ENCODE peak calls at places on chromosomes 3 and 15, in ten cellular contexts. One of them, this sample, is unnamed.
A peak's percentile ranks its signal among the peaks of the same experiment; 100 is the strongest.

GRCh38 chr3:126056123-126056522 is 27.8 kb downstream of the SLC41A3 start:
- DNase-seq in natural killer cell: no peak
- DNase-seq in A549: no peak
- DNase-seq in AG04450: no peak
- DNase-seq in neural crest cell: no peak
- DNase-seq in glutamatergic neuron: no peak
- DNase-seq in HCT116: no peak
- DNase-seq in breast epithelium: no peak
- DNase-seq in transverse colon: no peak
- DNase-seq in AG09309: no peak
- DNase-seq in this sample: no peak

GRCh38 chr15:58182460-58183163 is 44.4 kb downstream of the AQP9 start:
- DNase-seq in natural killer cell: no peak
- DNase-seq in A549: peak; percentile 65
- DNase-seq in AG04450: peak; percentile 20
- DNase-seq in neural crest cell: peak; percentile 37
- DNase-seq in glutamatergic neuron: peak; percentile 68
- DNase-seq in HCT116: peak; percentile 48
- DNase-seq in breast epithelium: no peak
- DNase-seq in transverse colon: peak; percentile 14
- DNase-seq in AG09309: no peak
- DNase-seq in this sample: peak; percentile 71

GRCh38 chr15:100836501-100836900 is 43.1 kb upstream of the ALDH1A3 start:
- DNase-seq in natural killer cell: no peak
- DNase-seq in A549: no peak
- DNase-seq in AG04450: no peak
- DNase-seq in neural crest cell: no peak
- DNase-seq in glutamatergic neuron: no peak
- DNase-seq in HCT116: no peak
- DNase-seq in breast epithelium: no peak
- DNase-seq in transverse colon: no peak
- DNase-seq in AG09309: no peak
- DNase-seq in this sample: no peak

GRCh38 chr15:48800811-48801460 is 9.9 kb downstream of the CEP152 start:
- DNase-seq in natural killer cell: no peak
- DNase-seq in A549: peak; percentile 18
- DNase-seq in AG04450: no peak
- DNase-seq in neural crest cell: no peak
- DNase-seq in glutamatergic neuron: no peak
- DNase-seq in HCT116: no peak
- DNase-seq in breast epithelium: no peak
- DNase-seq in transverse colon: no peak
- DNase-seq in AG09309: no peak
- DNase-seq in this sample: no peak

GRCh38 chr15:97521894-97522293 is 438.6 kb upstream of the ARRDC4 start:
- DNase-seq in natural killer cell: no peak
- DNase-seq in A549: no peak
- DNase-seq in AG04450: no peak
- DNase-seq in neural crest cell: peak; percentile 6
- DNase-seq in glutamatergic neuron: peak; percentile 52
- DNase-seq in HCT116: no peak
- DNase-seq in breast epithelium: no peak
- DNase-seq in transverse colon: no peak
- DNase-seq in AG09309: no peak
- DNase-seq in this sample: no peak

GRCh38 chr3:144912968-144913367 is 941.3 kb downstream of the DIPK2A start:
- DNase-seq in natural killer cell: no peak
- DNase-seq in A549: no peak
- DNase-seq in AG04450: no peak
- DNase-seq in neural crest cell: no peak
- DNase-seq in glutamatergic neuron: no peak
- DNase-seq in HCT116: no peak
- DNase-seq in breast epithelium: no peak
- DNase-seq in transverse colon: no peak
- DNase-seq in AG09309: no peak
- DNase-seq in this sample: no peak

GRCh38 chr15:82933576-82933975 is 18.9 kb downstream of the HOMER2 start:
- DNase-seq in natural killer cell: no peak
- DNase-seq in A549: no peak
- DNase-seq in AG04450: no peak
- DNase-seq in neural crest cell: no peak
- DNase-seq in glutamatergic neuron: no peak
- DNase-seq in HCT116: no peak
- DNase-seq in breast epithelium: no peak
- DNase-seq in transverse colon: no peak
- DNase-seq in AG09309: no peak
- DNase-seq in this sample: no peak

GRCh38 chr3:78633626-78634025 is 1134.2 kb downstream of the ROBO1 start:
- DNase-seq in natural killer cell: no peak
- DNase-seq in A549: no peak
- DNase-seq in AG04450: no peak
- DNase-seq in neural crest cell: no peak
- DNase-seq in glutamatergic neuron: no peak
- DNase-seq in HCT116: no peak
- DNase-seq in breast epithelium: no peak
- DNase-seq in transverse colon: no peak
- DNase-seq in AG09309: no peak
- DNase-seq in this sample: no peak

GRCh38 chr3:194857459-194858113 is 171.9 kb downstream of the FAM43A start:
- DNase-seq in natural killer cell: no peak
- DNase-seq in A549: no peak
- DNase-seq in AG04450: peak; percentile 11
- DNase-seq in neural crest cell: no peak
- DNase-seq in glutamatergic neuron: no peak
- DNase-seq in HCT116: no peak
- DNase-seq in breast epithelium: no peak
- DNase-seq in transverse colon: no peak
- DNase-seq in AG09309: no peak
- DNase-seq in this sample: no peak

GRCh38 chr3:53243165-53243564 is 12.7 kb downstream of the TKT start:
- DNase-seq in natural killer cell: no peak
- DNase-seq in A549: peak; percentile 60
- DNase-seq in AG04450: no peak
- DNase-seq in neural crest cell: peak; percentile 18
- DNase-seq in glutamatergic neuron: peak; percentile 71
- DNase-seq in HCT116: no peak
- DNase-seq in breast epithelium: no peak
- DNase-seq in transverse colon: no peak
- DNase-seq in AG09309: no peak
- DNase-seq in this sample: no peak

GRCh38 chr3:62567097-62568021 is 194.0 kb upstream of the FEZF2 start:
- DNase-seq in natural killer cell: no peak
- DNase-seq in A549: no peak
- DNase-seq in AG04450: peak; percentile 52
- DNase-seq in neural crest cell: no peak
- DNase-seq in glutamatergic neuron: no peak
- DNase-seq in HCT116: no peak
- DNase-seq in breast epithelium: no peak
- DNase-seq in transverse colon: no peak
- DNase-seq in AG09309: peak; percentile 59
- DNase-seq in this sample: no peak

GRCh38 chr3:171833006-171833405 is 10.1 kb upstream of the TMEM212 start:
- DNase-seq in natural killer cell: no peak
- DNase-seq in A549: no peak
- DNase-seq in AG04450: no peak
- DNase-seq in neural crest cell: no peak
- DNase-seq in glutamatergic neuron: no peak
- DNase-seq in HCT116: no peak
- DNase-seq in breast epithelium: no peak
- DNase-seq in transverse colon: no peak
- DNase-seq in AG09309: no peak
- DNase-seq in this sample: no peak

GRCh38 chr3:171835613-171836012 is 7.5 kb upstream of the TMEM212 start:
- DNase-seq in natural killer cell: no peak
- DNase-seq in A549: no peak
- DNase-seq in AG04450: no peak
- DNase-seq in neural crest cell: no peak
- DNase-seq in glutamatergic neuron: no peak
- DNase-seq in HCT116: no peak
- DNase-seq in breast epithelium: no peak
- DNase-seq in transverse colon: no peak
- DNase-seq in AG09309: no peak
- DNase-seq in this sample: no peak

GRCh38 chr3:171834461-171834801 is 8.7 kb upstream of the TMEM212 start:
- DNase-seq in natural killer cell: no peak
- DNase-seq in A549: no peak
- DNase-seq in AG04450: no peak
- DNase-seq in neural crest cell: no peak
- DNase-seq in glutamatergic neuron: no peak
- DNase-seq in HCT116: no peak
- DNase-seq in breast epithelium: no peak
- DNase-seq in transverse colon: no peak
- DNase-seq in AG09309: no peak
- DNase-seq in this sample: no peak

GRCh38 chr3:171835116-171835515 is 8.0 kb upstream of the TMEM212 start:
- DNase-seq in natural killer cell: no peak
- DNase-seq in A549: no peak
- DNase-seq in AG04450: no peak
- DNase-seq in neural crest cell: no peak
- DNase-seq in glutamatergic neuron: no peak
- DNase-seq in HCT116: no peak
- DNase-seq in breast epithelium: no peak
- DNase-seq in transverse colon: no peak
- DNase-seq in AG09309: no peak
- DNase-seq in this sample: no peak

GRCh38 chr3:171833775-171834460 is 9.2 kb upstream of the TMEM212 start:
- DNase-seq in natural killer cell: no peak
- DNase-seq in A549: peak; percentile 66
- DNase-seq in AG04450: no peak
- DNase-seq in neural crest cell: no peak
- DNase-seq in glutamatergic neuron: no peak
- DNase-seq in HCT116: no peak
- DNase-seq in breast epithelium: no peak
- DNase-seq in transverse colon: no peak
- DNase-seq in AG09309: no peak
- DNase-seq in this sample: no peak
- TF ChIP-seq CTCF in natural killer cell: peak; percentile 61
- TF ChIP-seq CTCF in A549: peak; percentile 50
- TF ChIP-seq CTCF in AG04450: peak; percentile 50
- TF ChIP-seq CTCF in neural crest cell: peak; percentile 64
- TF ChIP-seq CTCF in glutamatergic neuron: no peak
- TF ChIP-seq CTCF in HCT116: peak; percentile 68
- TF ChIP-seq CTCF in breast epithelium: peak; percentile 31
- TF ChIP-seq CTCF in transverse colon: peak; percentile 49
- TF ChIP-seq CTCF in AG09309: peak; percentile 42
- TF ChIP-seq CTCF in this sample: peak; percentile 59

GRCh38 chr3:59326246-59327024 is 276.6 kb upstream of the CFAP20DC start:
- DNase-seq in natural killer cell: no peak
- DNase-seq in A549: peak; percentile 9
- DNase-seq in AG04450: no peak
- DNase-seq in neural crest cell: no peak
- DNase-seq in glutamatergic neuron: no peak
- DNase-seq in HCT116: no peak
- DNase-seq in breast epithelium: no peak
- DNase-seq in transverse colon: no peak
- DNase-seq in AG09309: no peak
- DNase-seq in this sample: no peak
- TF ChIP-seq CTCF in natural killer cell: no peak
- TF ChIP-seq CTCF in A549: no peak
- TF ChIP-seq CTCF in AG04450: peak; percentile 26
- TF ChIP-seq CTCF in neural crest cell: peak; percentile 50
- TF ChIP-seq CTCF in glutamatergic neuron: peak; percentile 55
- TF ChIP-seq CTCF in HCT116: peak; percentile 70
- TF ChIP-seq CTCF in breast epithelium: no peak
- TF ChIP-seq CTCF in transverse colon: no peak
- TF ChIP-seq CTCF in AG09309: no peak
- TF ChIP-seq CTCF in this sample: no peak

DNA sequence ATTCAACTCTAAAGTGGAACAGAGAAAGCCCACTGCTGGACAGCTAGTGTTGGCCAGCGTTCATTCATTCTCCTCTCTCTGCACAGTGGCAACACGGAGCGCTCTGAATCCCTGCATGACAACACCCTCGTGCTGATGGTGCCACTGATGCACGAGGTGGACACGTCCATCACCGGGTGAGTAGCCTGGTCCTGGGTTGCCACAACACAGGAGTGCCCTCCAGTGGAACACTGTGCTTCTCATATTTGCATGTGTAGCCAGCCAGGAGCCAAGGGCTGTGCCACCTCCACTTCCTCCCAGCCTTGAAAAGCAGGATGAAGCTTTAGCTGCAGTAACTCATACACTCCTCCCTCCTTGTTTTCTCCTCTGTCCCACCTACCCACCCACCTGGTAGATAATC is 120.0 kb upstream of the CTDSPL start:
- DNase-seq in natural killer cell: no peak
- DNase-seq in A549: peak; percentile 43
- DNase-seq in AG04450: no peak
- DNase-seq in neural crest cell: no peak
- DNase-seq in glutamatergic neuron: no peak
- DNase-seq in HCT116: peak; percentile 23
- DNase-seq in breast epithelium: peak; percentile 35
- DNase-seq in transverse colon: peak; percentile 47
- DNase-seq in AG09309: no peak
- DNase-seq in this sample: peak; percentile 43
- TF ChIP-seq CTCF in natural killer cell: no peak
- TF ChIP-seq CTCF in A549: peak; percentile 39
- TF ChIP-seq CTCF in AG04450: no peak
- TF ChIP-seq CTCF in neural crest cell: peak; percentile 33
- TF ChIP-seq CTCF in glutamatergic neuron: no peak
- TF ChIP-seq CTCF in HCT116: peak; percentile 39
- TF ChIP-seq CTCF in breast epithelium: peak; percentile 46
- TF ChIP-seq CTCF in transverse colon: peak; percentile 26
- TF ChIP-seq CTCF in AG09309: peak; percentile 33
- TF ChIP-seq CTCF in this sample: no peak

GRCh38 chr15:90582553-90582952 is 52.8 kb downstream of the CRTC3 start:
- DNase-seq in natural killer cell: no peak
- DNase-seq in A549: no peak
- DNase-seq in AG04450: no peak
- DNase-seq in neural crest cell: no peak
- DNase-seq in glutamatergic neuron: no peak
- DNase-seq in HCT116: no peak
- DNase-seq in breast epithelium: no peak
- DNase-seq in transverse colon: no peak
- DNase-seq in AG09309: no peak
- DNase-seq in this sample: no peak

GRCh38 chr15:90581771-90582471 is 52.2 kb downstream of the CRTC3 start:
- DNase-seq in natural killer cell: no peak
- DNase-seq in A549: no peak
- DNase-seq in AG04450: no peak
- DNase-seq in neural crest cell: no peak
- DNase-seq in glutamatergic neuron: no peak
- DNase-seq in HCT116: no peak
- DNase-seq in breast epithelium: no peak
- DNase-seq in transverse colon: no peak
- DNase-seq in AG09309: no peak
- DNase-seq in this sample: no peak

GRCh38 chr15:90585863-90586262 is 56.1 kb downstream of the CRTC3 start:
- DNase-seq in natural killer cell: no peak
- DNase-seq in A549: peak; percentile 54
- DNase-seq in AG04450: no peak
- DNase-seq in neural crest cell: no peak
- DNase-seq in glutamatergic neuron: no peak
- DNase-seq in HCT116: no peak
- DNase-seq in breast epithelium: no peak
- DNase-seq in transverse colon: no peak
- DNase-seq in AG09309: peak; percentile 33
- DNase-seq in this sample: no peak

GRCh38 chr15:90584841-90585240 is 55.1 kb downstream of the CRTC3 start:
- DNase-seq in natural killer cell: no peak
- DNase-seq in A549: no peak
- DNase-seq in AG04450: no peak
- DNase-seq in neural crest cell: no peak
- DNase-seq in glutamatergic neuron: no peak
- DNase-seq in HCT116: no peak
- DNase-seq in breast epithelium: no peak
- DNase-seq in transverse colon: no peak
- DNase-seq in AG09309: no peak
- DNase-seq in this sample: no peak

GRCh38 chr15:90583471-90584252 is 53.9 kb downstream of the CRTC3 start:
- DNase-seq in natural killer cell: no peak
- DNase-seq in A549: no peak
- DNase-seq in AG04450: no peak
- DNase-seq in neural crest cell: no peak
- DNase-seq in glutamatergic neuron: no peak
- DNase-seq in HCT116: no peak
- DNase-seq in breast epithelium: no peak
- DNase-seq in transverse colon: no peak
- DNase-seq in AG09309: no peak
- DNase-seq in this sample: no peak
- TF ChIP-seq CTCF in natural killer cell: no peak
- TF ChIP-seq CTCF in A549: no peak
- TF ChIP-seq CTCF in AG04450: no peak
- TF ChIP-seq CTCF in neural crest cell: no peak
- TF ChIP-seq CTCF in glutamatergic neuron: no peak
- TF ChIP-seq CTCF in HCT116: no peak
- TF ChIP-seq CTCF in breast epithelium: no peak
- TF ChIP-seq CTCF in transverse colon: no peak
- TF ChIP-seq CTCF in AG09309: no peak
- TF ChIP-seq CTCF in this sample: no peak